ENCODE peak calls at places on chromosomes 6 and 20, in five cellular contexts. R, Z, W, X and D are unnamed samples.

GRCh38 chr20:50287512-50287911 is 96.9 kb downstream of the CEBPB start:
- DNase-seq in W (no peak), X (no peak), R (no peak), Z (no peak), D (no peak)

GRCh38 chr20:57600324-57601210 is 19.7 kb downstream of the ZBP1 start:
- DNase-seq in W (no peak), X (no peak), Z (no peak), R (no peak), D (no peak)

GRCh38 chr6:28900577-28901266 is 23.1 kb downstream of the TRIM27 start:
- DNase-seq in X (no peak), R (no peak), W (no peak), Z (no peak), D (no peak)

GRCh38 chr6:121522265-121522664 is 86.8 kb downstream of the GJA1 start:
- DNase-seq in X (no peak), W (peak), Z (no peak), R (no peak), D (no peak)

GRCh38 chr6:167341665-167342655 is 17.1 kb downstream of the TTLL2 start:
- DNase-seq in W (no peak), Z (no peak), X (no peak), R (no peak), D (no peak)

GRCh38 chr6:169452117-169452868 is 198.6 kb upstream of the THBS2 start:
- DNase-seq in W (peak), X (no peak), R (no peak), Z (peak), D (no peak)

GRCh38 chr6:72216222-72217106 is 330.1 kb downstream of the RIMS1 start:
- DNase-seq in W (no peak), Z (no peak), R (no peak), X (no peak), D (no peak)

GRCh38 chr6:35299674-35300073 is 2.1 kb downstream of the DEF6 start:
- DNase-seq in R (no peak), Z (no peak), X (no peak), W (no peak), D (no peak)

GRCh38 chr20:35823147-35823546 is 51.3 kb downstream of the PHF20 start:
- DNase-seq in X (no peak), Z (no peak), W (no peak), R (no peak), D (no peak)

GRCh38 chr6:37125779-37126553 is 44.0 kb upstream of the PIM1 start:
- DNase-seq in W (no peak), Z (no peak), X (no peak), R (peak), D (no peak)

GRCh38 chr6:107491791-107492674 is 2.1 kb downstream of the SOBP start:
- DNase-seq in R (no peak), X (no peak), Z (peak), W (no peak), D (no peak)

GRCh38 chr20:47568019-47568418 is 66.3 kb downstream of the NCOA3 start:
- DNase-seq in W (no peak), R (no peak), Z (peak), X (no peak), D (no peak)

GRCh38 chr20:6583134-6583738 is 184.2 kb upstream of the BMP2 start:
- DNase-seq in X (no peak), R (peak), W (no peak), Z (peak), D (peak)

GRCh38 chr6:26328265-26328844 is 36.6 kb upstream of the BTN3A2 start:
- DNase-seq in W (no peak), R (no peak), X (no peak), Z (no peak), D (no peak)

GRCh38 chr20:25439328-25439727 is 31.9 kb downstream of the GINS1 start:
- DNase-seq in Z (no peak), R (no peak), W (no peak), X (no peak), D (no peak)

DNA sequence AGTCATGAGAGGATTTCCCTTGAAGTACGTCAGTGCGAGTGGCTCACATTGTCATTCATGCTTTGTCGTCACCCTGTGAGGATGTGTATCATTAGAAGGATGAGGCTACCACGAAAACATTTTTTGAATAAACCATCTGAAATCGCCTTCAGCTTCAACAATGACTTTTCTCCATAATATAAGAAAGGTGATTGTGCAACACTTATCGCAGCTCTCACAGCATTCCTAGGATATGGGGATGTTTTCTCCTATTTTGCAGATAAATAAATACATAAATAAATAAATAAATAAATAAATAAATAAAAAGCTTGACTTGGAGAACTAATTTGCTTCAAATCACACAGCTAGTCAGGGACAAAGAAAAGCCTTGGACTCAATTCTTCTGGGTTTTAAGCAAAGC is 326.5 kb downstream of the FOXA2 start:
- DNase-seq in X (no peak), W (no peak), Z (no peak), R (no peak), D (no peak)
- TF ChIP-seq CTCF in X (no peak), W (no peak), Z (no peak), R (no peak), D (no peak)

DNA sequence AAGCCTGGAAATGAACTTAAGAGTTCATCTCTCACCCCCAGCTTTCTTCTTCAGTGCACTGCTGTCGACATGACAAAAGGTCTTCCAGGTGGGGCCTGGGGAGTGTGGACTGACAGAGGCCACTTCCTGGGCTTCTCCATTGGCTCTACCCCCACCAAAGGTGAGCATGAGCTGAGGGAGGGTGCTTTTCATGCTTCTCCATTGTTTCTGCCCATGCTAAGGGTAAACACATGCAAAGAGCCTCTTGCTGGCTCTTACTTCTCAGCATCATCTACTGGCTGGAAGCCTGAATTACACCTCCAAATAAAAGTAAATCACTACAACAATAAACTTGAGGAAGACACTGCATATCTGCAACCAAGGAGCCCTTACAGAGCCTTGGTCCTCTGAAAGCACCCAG is 227.2 kb downstream of the EPM2A start:
- DNase-seq in W (no peak), X (no peak), R (no peak), Z (no peak), D (no peak)
- TF ChIP-seq CTCF in W (no peak), X (peak), R (peak), Z (no peak), D (no peak)

GRCh38 chr6:139119553-139119952 is 15.3 kb upstream of the HECA start:
- DNase-seq in X (no peak), W (no peak), R (no peak), Z (no peak), D (no peak)

GRCh38 chr6:139115980-139116758 is 18.7 kb upstream of the HECA start:
- DNase-seq in R (no peak), Z (no peak), X (no peak), W (no peak), D (no peak)

GRCh38 chr6:139112561-139112960 is 22.3 kb upstream of the HECA start:
- DNase-seq in R (no peak), Z (no peak), W (no peak), X (no peak), D (no peak)

GRCh38 chr6:139114741-139115140 is 20.1 kb upstream of the HECA start:
- DNase-seq in R (no peak), W (no peak), X (no peak), Z (no peak), D (no peak)

GRCh38 chr6:139117734-139118133 is 17.1 kb upstream of the HECA start:
- DNase-seq in Z (no peak), X (no peak), R (no peak), W (no peak), D (no peak)
- TF ChIP-seq CTCF in Z (no peak), X (peak), R (no peak), W (no peak), D (no peak)

GRCh38 chr6:152096863-152097496 is 289.5 kb downstream of the ESR1 start:
- DNase-seq in X (no peak), R (no peak), W (no peak), Z (no peak), D (no peak)
- TF ChIP-seq CTCF in X (peak), R (no peak), W (no peak), Z (no peak), D (no peak)

GRCh38 chr6:32807020-32807580 is 9.7 kb downstream of the HLA-DOB start:
- DNase-seq in R (peak), Z (no peak), W (no peak), X (no peak), D (no peak)
- TF ChIP-seq CTCF in R (peak), Z (no peak), W (no peak), X (no peak), D (no peak)

GRCh38 chr6:16238057-16238657 is at the start of gene GMPR:
- DNase-seq in X (no peak), R (peak), Z (peak), W (peak), D (peak)

GRCh38 chr6:16239798-16240123 is 1.4 kb downstream of the GMPR start:
- DNase-seq in X (no peak), Z (no peak), R (peak), W (no peak), D (no peak)

GRCh38 chr6:16238658-16239089 is 287 bp downstream of the GMPR start:
- DNase-seq in X (no peak), W (no peak), Z (no peak), R (no peak), D (peak)

GRCh38 chr6:16240618-16241320 is 2.4 kb downstream of the GMPR start:
- DNase-seq in W (no peak), X (no peak), Z (no peak), R (peak), D (no peak)

DNA sequence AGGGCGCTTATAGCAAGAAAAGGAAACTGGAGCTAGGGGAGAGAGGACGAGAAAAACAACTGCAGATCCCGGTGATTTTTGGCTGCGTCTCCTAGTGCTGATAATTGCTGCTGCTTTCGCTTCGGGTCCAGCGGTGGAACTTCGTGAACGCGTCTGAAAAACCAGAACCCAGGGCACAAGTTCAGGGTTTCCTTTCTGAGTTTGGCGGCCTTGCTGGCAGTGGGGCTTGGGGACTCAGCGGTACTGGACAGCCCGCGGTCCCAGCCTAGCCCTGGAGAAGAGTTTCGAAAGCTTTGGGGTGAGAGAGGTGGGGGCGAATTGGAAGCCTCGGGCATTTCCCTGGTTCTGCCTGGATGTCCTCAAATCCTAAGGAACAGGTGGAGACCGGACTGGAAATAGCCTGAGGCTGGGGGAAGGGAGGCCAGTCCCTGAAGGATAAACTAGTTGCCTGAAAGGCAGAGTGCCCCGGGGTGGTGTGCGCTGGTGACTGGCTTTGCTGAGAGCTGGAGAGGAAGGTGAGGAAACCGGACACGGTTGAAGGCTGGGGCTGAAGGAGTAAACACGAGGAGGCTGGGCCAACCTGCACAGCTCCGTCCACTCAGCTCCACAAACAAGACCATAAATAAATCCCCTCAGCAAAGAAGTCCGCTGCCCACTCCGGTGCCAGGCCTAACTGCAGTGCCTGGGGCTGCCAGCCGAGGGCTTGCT is 857 bp downstream of the GMPR start:
- DNase-seq in X (no peak), R (peak), Z (peak), W (peak), D (peak)
- TF ChIP-seq CTCF in X (peak), R (peak), Z (peak), W (peak), D (no peak)

GRCh38 chr6:100657678-100658330 is 193.1 kb upstream of the SIM1 start:
- DNase-seq in X (no peak), R (no peak), Z (no peak), W (no peak), D (no peak)
- TF ChIP-seq CTCF in X (peak), R (peak), Z (no peak), W (peak), D (peak)